ENCODE peak calls at places on chromosomes 12 and 14, in seven cellular contexts. One of them, this sample, is unnamed.

GRCh38 chr12:25904442-25904841 is 54.0 kb upstream of the RASSF8 start:
- DNase-seq in omental fat pad: no peak
- DNase-seq in DND-41: no peak
- DNase-seq in GM23338: no peak
- DNase-seq in PC-3: peak
- DNase-seq in sigmoid colon: no peak
- DNase-seq in fibroblast of lung: peak
- DNase-seq in this sample: no peak

GRCh38 chr12:95085612-95086011 is 12.2 kb upstream of the NR2C1 start:
- DNase-seq in sigmoid colon: no peak
- DNase-seq in fibroblast of lung: no peak
- DNase-seq in omental fat pad: no peak
- DNase-seq in GM23338: no peak
- DNase-seq in DND-41: no peak
- DNase-seq in PC-3: no peak
- DNase-seq in this sample: no peak

GRCh38 chr12:112798019-112798760 is 6.6 kb downstream of the RPH3A start:
- DNase-seq in fibroblast of lung: no peak
- DNase-seq in sigmoid colon: no peak
- DNase-seq in PC-3: no peak
- DNase-seq in GM23338: no peak
- DNase-seq in omental fat pad: no peak
- DNase-seq in DND-41: no peak
- DNase-seq in this sample: no peak

GRCh38 chr14:63204407-63205280 is at the start of gene RHOJ:
- DNase-seq in sigmoid colon: peak
- DNase-seq in GM23338: peak
- DNase-seq in omental fat pad: no peak
- DNase-seq in PC-3: no peak
- DNase-seq in DND-41: no peak
- DNase-seq in fibroblast of lung: peak
- DNase-seq in this sample: no peak

GRCh38 chr12:84698576-84699333 is 213.8 kb downstream of the SLC6A15 start:
- DNase-seq in omental fat pad: no peak
- DNase-seq in GM23338: no peak
- DNase-seq in fibroblast of lung: no peak
- DNase-seq in DND-41: no peak
- DNase-seq in PC-3: no peak
- DNase-seq in sigmoid colon: no peak
- DNase-seq in this sample: no peak

GRCh38 chr14:89185919-89186849 is 230.8 kb downstream of the FOXN3 start:
- DNase-seq in GM23338: no peak
- DNase-seq in fibroblast of lung: peak
- DNase-seq in omental fat pad: no peak
- DNase-seq in PC-3: peak
- DNase-seq in DND-41: no peak
- DNase-seq in sigmoid colon: no peak
- DNase-seq in this sample: no peak

GRCh38 chr14:24915958-24916595 is 133.9 kb downstream of the STXBP6 start:
- DNase-seq in sigmoid colon: no peak
- DNase-seq in PC-3: no peak
- DNase-seq in DND-41: no peak
- DNase-seq in GM23338: no peak
- DNase-seq in fibroblast of lung: peak
- DNase-seq in omental fat pad: no peak
- DNase-seq in this sample: no peak

GRCh38 chr12:14854586-14855163 is 11.3 kb upstream of the ART4 start:
- DNase-seq in fibroblast of lung: no peak
- DNase-seq in omental fat pad: no peak
- DNase-seq in sigmoid colon: no peak
- DNase-seq in DND-41: no peak
- DNase-seq in PC-3: peak
- DNase-seq in GM23338: no peak
- DNase-seq in this sample: no peak

GRCh38 chr14:82725188-82725587 is 1191.5 kb upstream of the SEL1L start:
- DNase-seq in sigmoid colon: no peak
- DNase-seq in fibroblast of lung: peak
- DNase-seq in GM23338: no peak
- DNase-seq in omental fat pad: no peak
- DNase-seq in PC-3: no peak
- DNase-seq in DND-41: no peak
- DNase-seq in this sample: no peak

GRCh38 chr12:63292476-63293228 is 141.7 kb upstream of the AVPR1A start:
- DNase-seq in fibroblast of lung: peak
- DNase-seq in DND-41: no peak
- DNase-seq in GM23338: no peak
- DNase-seq in omental fat pad: no peak
- DNase-seq in sigmoid colon: no peak
- DNase-seq in PC-3: no peak
- DNase-seq in this sample: no peak

GRCh38 chr14:24164591-24164991 is 3.5 kb downstream of the IRF9 start:
- DNase-seq in DND-41: no peak
- DNase-seq in omental fat pad: no peak
- DNase-seq in fibroblast of lung: no peak
- DNase-seq in PC-3: no peak
- DNase-seq in sigmoid colon: no peak
- DNase-seq in GM23338: no peak
- DNase-seq in this sample: no peak

GRCh38 chr14:82710257-82710841 is 1176.7 kb upstream of the SEL1L start:
- DNase-seq in DND-41: peak
- DNase-seq in GM23338: peak
- DNase-seq in fibroblast of lung: peak
- DNase-seq in sigmoid colon: no peak
- DNase-seq in omental fat pad: peak
- DNase-seq in PC-3: peak
- DNase-seq in this sample: no peak

GRCh38 chr12:12870454-12870853 is 20.9 kb upstream of the GPRC5A start:
- DNase-seq in omental fat pad: no peak
- DNase-seq in DND-41: no peak
- DNase-seq in fibroblast of lung: peak
- DNase-seq in GM23338: no peak
- DNase-seq in sigmoid colon: no peak
- DNase-seq in PC-3: peak
- DNase-seq in this sample: no peak

GRCh38 chr12:62379026-62379722 is 87.5 kb upstream of the MON2 start:
- DNase-seq in DND-41: no peak
- DNase-seq in PC-3: no peak
- DNase-seq in omental fat pad: no peak
- DNase-seq in sigmoid colon: no peak
- DNase-seq in GM23338: no peak
- DNase-seq in fibroblast of lung: peak
- DNase-seq in this sample: no peak

GRCh38 chr12:905273-906076 is 44.0 kb downstream of the RAD52 start:
- DNase-seq in DND-41: no peak
- DNase-seq in omental fat pad: no peak
- DNase-seq in PC-3: no peak
- DNase-seq in sigmoid colon: no peak
- DNase-seq in GM23338: no peak
- DNase-seq in fibroblast of lung: no peak
- DNase-seq in this sample: peak

GRCh38 chr12:45933504-45933903 is 56.9 kb downstream of the SCAF11 start:
- DNase-seq in GM23338: no peak
- DNase-seq in fibroblast of lung: no peak
- DNase-seq in PC-3: no peak
- DNase-seq in omental fat pad: no peak
- DNase-seq in DND-41: no peak
- DNase-seq in sigmoid colon: no peak
- DNase-seq in this sample: no peak

GRCh38 chr12:103996595-103996994 is 30.9 kb downstream of the TDG start:
- DNase-seq in DND-41: no peak
- DNase-seq in omental fat pad: no peak
- DNase-seq in GM23338: no peak
- DNase-seq in PC-3: no peak
- DNase-seq in fibroblast of lung: no peak
- DNase-seq in sigmoid colon: no peak
- DNase-seq in this sample: no peak

GRCh38 chr14:42140831-42141279 is 534.2 kb downstream of the LRFN5 start:
- DNase-seq in GM23338: no peak
- DNase-seq in DND-41: no peak
- DNase-seq in PC-3: peak
- DNase-seq in omental fat pad: no peak
- DNase-seq in sigmoid colon: no peak
- DNase-seq in fibroblast of lung: peak
- DNase-seq in this sample: no peak

GRCh38 chr12:110079477-110080400 is 31.4 kb upstream of the C12orf76 start:
- DNase-seq in DND-41: peak
- DNase-seq in PC-3: no peak
- DNase-seq in sigmoid colon: peak
- DNase-seq in fibroblast of lung: peak
- DNase-seq in omental fat pad: no peak
- DNase-seq in GM23338: peak
- DNase-seq in this sample: peak

GRCh38 chr14:52536269-52536668 is 16.0 kb downstream of the TXNDC16 start:
- DNase-seq in sigmoid colon: no peak
- DNase-seq in DND-41: no peak
- DNase-seq in omental fat pad: no peak
- DNase-seq in fibroblast of lung: peak
- DNase-seq in PC-3: peak
- DNase-seq in GM23338: no peak
- DNase-seq in this sample: no peak

GRCh38 chr12:120428597-120429206 is 9.2 kb upstream of the COX6A1 start:
- DNase-seq in omental fat pad: no peak
- DNase-seq in GM23338: no peak
- DNase-seq in DND-41: no peak
- DNase-seq in PC-3: no peak
- DNase-seq in sigmoid colon: no peak
- DNase-seq in fibroblast of lung: no peak
- DNase-seq in this sample: no peak

DNA sequence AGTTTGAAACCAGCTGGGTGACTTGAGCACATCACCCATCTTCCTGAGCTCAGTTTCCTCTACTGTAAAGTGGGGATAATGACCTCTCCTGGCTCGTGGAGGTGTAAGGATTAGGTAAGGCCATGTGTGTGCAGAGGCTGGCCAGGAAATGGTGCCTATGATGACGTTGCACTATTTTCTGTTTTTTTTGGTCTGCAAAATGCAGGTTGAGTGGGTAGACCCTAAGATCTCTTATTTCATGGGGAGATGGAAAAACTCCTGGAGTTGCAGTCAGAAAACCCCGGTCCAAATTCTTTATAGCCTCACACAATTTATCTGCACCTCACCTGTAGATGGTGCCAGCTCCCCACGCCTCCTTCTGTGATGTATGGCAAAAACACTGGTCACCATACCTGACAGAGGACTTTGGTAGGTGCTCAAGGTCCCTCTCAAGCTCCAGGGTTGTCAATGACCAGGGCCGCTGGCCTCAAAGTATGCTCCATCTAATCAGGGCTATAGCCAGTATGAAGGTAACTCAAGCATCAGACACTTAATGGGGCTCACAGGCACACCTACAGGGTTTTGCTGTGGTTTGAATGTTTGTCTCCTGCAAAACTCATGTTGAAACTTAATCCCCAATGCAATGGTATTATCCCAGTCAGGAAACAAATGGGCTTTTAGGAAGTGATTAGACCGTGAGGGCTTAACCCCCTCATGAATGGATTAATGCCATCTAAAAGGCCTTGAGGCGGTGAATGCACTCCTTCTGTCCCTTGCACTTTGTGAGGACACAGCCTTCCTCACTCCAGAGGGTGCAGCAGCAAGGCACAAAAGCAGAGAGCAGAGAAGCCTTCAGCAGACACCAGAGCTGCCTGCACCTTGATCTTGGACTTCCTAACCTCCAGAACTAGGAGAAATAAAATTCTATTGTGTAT is 17.6 kb downstream of the C14orf132 start:
- DNase-seq in DND-41: no peak
- DNase-seq in omental fat pad: no peak
- DNase-seq in sigmoid colon: no peak
- DNase-seq in PC-3: peak
- DNase-seq in GM23338: peak
- DNase-seq in fibroblast of lung: no peak
- DNase-seq in this sample: no peak
- TF ChIP-seq CTCF in DND-41: peak
- TF ChIP-seq CTCF in omental fat pad: no peak
- TF ChIP-seq CTCF in sigmoid colon: no peak
- TF ChIP-seq CTCF in PC-3: peak
- TF ChIP-seq CTCF in GM23338: peak
- TF ChIP-seq CTCF in fibroblast of lung: no peak
- TF ChIP-seq CTCF in this sample: no peak

GRCh38 chr14:50340945-50341344 is 28.8 kb downstream of the DMAC2L start:
- DNase-seq in omental fat pad: no peak
- DNase-seq in sigmoid colon: no peak
- DNase-seq in PC-3: no peak
- DNase-seq in fibroblast of lung: no peak
- DNase-seq in DND-41: peak
- DNase-seq in GM23338: peak
- DNase-seq in this sample: no peak
- TF ChIP-seq CTCF in omental fat pad: no peak
- TF ChIP-seq CTCF in sigmoid colon: no peak
- TF ChIP-seq CTCF in PC-3: peak
- TF ChIP-seq CTCF in fibroblast of lung: no peak
- TF ChIP-seq CTCF in DND-41: peak
- TF ChIP-seq CTCF in GM23338: peak
- TF ChIP-seq CTCF in this sample: no peak

DNA sequence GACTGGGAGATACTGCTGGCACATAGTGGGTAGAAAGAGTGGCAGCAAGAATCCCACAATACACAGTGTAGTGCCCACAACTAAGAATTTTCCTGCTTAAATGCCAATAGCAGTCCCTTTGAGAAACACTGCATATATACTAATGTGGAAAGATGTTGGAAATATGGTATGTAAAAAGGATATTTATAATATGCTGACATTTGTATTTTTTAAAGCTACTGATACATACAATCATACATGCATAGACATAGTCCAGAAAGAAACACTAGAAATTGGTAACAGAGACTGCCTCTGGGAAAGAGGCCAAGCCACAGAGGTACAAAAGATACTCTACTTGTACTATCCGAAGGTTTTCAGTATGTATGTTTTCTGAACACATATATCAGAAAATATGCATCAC is 30.3 kb downstream of the TRIP11 start:
- DNase-seq in fibroblast of lung: no peak
- DNase-seq in DND-41: no peak
- DNase-seq in sigmoid colon: no peak
- DNase-seq in GM23338: no peak
- DNase-seq in omental fat pad: no peak
- DNase-seq in PC-3: no peak
- DNase-seq in this sample: no peak
- TF ChIP-seq CTCF in fibroblast of lung: no peak
- TF ChIP-seq CTCF in DND-41: no peak
- TF ChIP-seq CTCF in sigmoid colon: no peak
- TF ChIP-seq CTCF in GM23338: no peak
- TF ChIP-seq CTCF in omental fat pad: no peak
- TF ChIP-seq CTCF in PC-3: no peak
- TF ChIP-seq CTCF in this sample: no peak

DNA sequence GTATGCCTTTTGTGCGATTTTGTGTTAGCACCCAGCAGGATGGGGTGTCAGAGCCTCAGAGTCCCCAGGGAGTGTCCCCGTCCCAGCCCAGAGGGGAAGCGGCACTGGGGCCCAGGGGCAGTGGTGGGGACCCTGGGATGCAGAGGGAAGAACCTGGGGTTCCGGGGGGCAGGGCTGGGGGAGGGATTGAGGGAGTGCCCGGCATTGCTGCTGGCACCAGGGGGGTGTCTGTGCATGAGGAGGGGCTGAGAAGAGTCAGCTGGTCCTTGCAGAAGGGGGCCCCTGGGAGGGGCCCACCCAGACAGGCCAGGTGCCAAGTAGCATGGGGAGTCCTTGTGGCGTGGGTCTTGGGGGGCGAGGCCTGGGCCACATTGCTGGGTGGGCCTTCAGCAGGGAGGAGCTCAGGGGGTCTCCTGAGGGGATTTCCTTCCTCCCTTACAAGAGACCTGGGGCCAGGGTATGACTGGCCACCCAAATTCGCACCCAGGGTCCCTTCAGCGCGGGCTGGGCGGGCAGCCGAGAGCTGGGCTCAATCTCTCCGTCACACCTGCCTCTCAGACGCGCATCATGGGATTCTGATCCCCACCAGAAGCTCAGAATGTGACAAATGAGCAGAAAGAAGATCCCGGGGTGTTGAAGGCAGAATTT is 72.3 kb downstream of the KIF26A start:
- DNase-seq in DND-41: no peak
- DNase-seq in omental fat pad: no peak
- DNase-seq in fibroblast of lung: no peak
- DNase-seq in GM23338: no peak
- DNase-seq in sigmoid colon: no peak
- DNase-seq in PC-3: no peak
- DNase-seq in this sample: no peak
- TF ChIP-seq CTCF in DND-41: no peak
- TF ChIP-seq CTCF in omental fat pad: no peak
- TF ChIP-seq CTCF in fibroblast of lung: no peak
- TF ChIP-seq CTCF in GM23338: no peak
- TF ChIP-seq CTCF in sigmoid colon: no peak
- TF ChIP-seq CTCF in PC-3: no peak
- TF ChIP-seq CTCF in this sample: no peak

This sample was measured in CD14-positive monocyte.